ENCODE peak calls at places on chromosomes 4 and X, in five cellular contexts. Q is fibroblast of villous mesenchyme; Y is AG04450; H is ascending aorta; P is CD8-positive, alpha-beta T cell. X is an unnamed sample.
A peak's percentile ranks its signal among the peaks of the same experiment; 100 is the strongest.

GRCh38 chr4:124334119-124334518 is 378.4 kb downstream of the ANKRD50 start:
- DNase-seq in P (no peak), Q (peak; percentile 83), Y (peak; percentile 66), H (no peak), X (no peak)

GRCh38 chrX:23901065-23901464 is 6.7 kb downstream of the APOO start:
- DNase-seq in H (no peak), Q (peak; percentile 81), P (no peak), Y (peak; percentile 23), X (no peak)

GRCh38 chr4:22391548-22391947 is 124.3 kb downstream of the ADGRA3 start:
- DNase-seq in H (no peak), Q (peak; percentile 27), P (no peak), Y (peak; percentile 8), X (no peak)

GRCh38 chr4:98627883-98628282 is 30.5 kb downstream of the TSPAN5 start:
- DNase-seq in H (no peak), P (no peak), Y (peak; percentile 42), Q (peak; percentile 88), X (no peak)

GRCh38 chr4:122588453-122589238 is 32.2 kb downstream of the IL21 start:
- DNase-seq in H (no peak), P (no peak), Y (peak; percentile 45), Q (peak; percentile 70), X (no peak)

GRCh38 chr4:186067757-186068385 is 1.1 kb upstream of the TLR3 start:
- DNase-seq in Q (peak; percentile 45), P (no peak), Y (no peak), H (peak; percentile 78), X (no peak)

GRCh38 chrX:102746134-102746584 is 25.6 kb downstream of the GPRASP3 start:
- DNase-seq in H (no peak), Y (no peak), Q (peak; percentile 11), P (peak; percentile 57), X (peak; percentile 92)

GRCh38 chr4:4899202-4899925 is 39.9 kb downstream of the MSX1 start:
- DNase-seq in Y (no peak), Q (no peak), H (no peak), P (no peak), X (no peak)

GRCh38 chrX:46860536-46860935 is 23.7 kb downstream of the RP2 start:
- DNase-seq in Q (no peak), Y (no peak), H (no peak), P (no peak), X (no peak)

GRCh38 chr4:183011213-183011907 is 87.7 kb upstream of the WWC2 start:
- DNase-seq in H (no peak), Q (peak; percentile 41), Y (peak; percentile 1), P (no peak), X (no peak)

GRCh38 chr4:156556326-156556725 is 415.3 kb downstream of the PDGFC start:
- DNase-seq in Y (no peak), P (no peak), H (no peak), Q (no peak), X (no peak)

GRCh38 chr4:107740950-107741701 is 21.1 kb upstream of the PAPSS1 start:
- DNase-seq in P (no peak), Q (peak; percentile 91), Y (peak; percentile 24), H (peak; percentile 73), X (no peak)

GRCh38 chr4:26206339-26206738 is 114.5 kb upstream of the RBPJ start:
- DNase-seq in Q (peak; percentile 53), P (no peak), H (peak; percentile 66), Y (peak; percentile 76), X (no peak)

GRCh38 chrX:150334100-150334499 is 29.0 kb upstream of the MAMLD1 start:
- DNase-seq in H (no peak), Q (no peak), P (no peak), Y (no peak), X (no peak)

GRCh38 chrX:35374116-35374515 is 424.0 kb upstream of the MAGEB16 start:
- DNase-seq in P (no peak), H (no peak), Q (no peak), Y (no peak), X (no peak)

GRCh38 chr4:175453456-175453855 is 358.6 kb downstream of the GPM6A start:
- DNase-seq in Y (no peak), H (no peak), Q (peak; percentile 80), P (no peak), X (no peak)

GRCh38 chrX:99705696-99706095 is 704.4 kb downstream of the PCDH19 start:
- DNase-seq in Y (no peak), H (no peak), P (no peak), Q (no peak), X (no peak)

GRCh38 chr4:139814285-139815015 is 148.8 kb downstream of the MGST2 start:
- DNase-seq in H (no peak), P (no peak), Y (no peak), Q (peak; percentile 64), X (no peak)

GRCh38 chr4:13548984-13549546 is 4.8 kb upstream of the NKX3-2 start:
- DNase-seq in Y (peak; percentile 57), Q (peak; percentile 82), H (peak; percentile 84), P (peak; percentile 87), X (no peak)

GRCh38 chr4:89006307-89006706 is 50.7 kb downstream of the FAM13A start:
- DNase-seq in Y (no peak), H (no peak), Q (no peak), P (no peak), X (no peak)

GRCh38 chr4:113471141-113471860 is 290.2 kb downstream of the CAMK2D start:
- DNase-seq in P (no peak), Y (no peak), Q (no peak), H (no peak), X (no peak)

GRCh38 chr4:74410741-74411140 is 34.2 kb upstream of the AREG start:
- DNase-seq in Y (no peak), H (no peak), P (no peak), Q (no peak), X (no peak)

GRCh38 chr4:99687120-99687519 is 29.5 kb upstream of the C4orf54 start:
- DNase-seq in P (no peak), Q (no peak), Y (no peak), H (no peak), X (no peak)

GRCh38 chrX:103406256-103406655 is 29.9 kb downstream of the BEX3 start:
- DNase-seq in Q (no peak), P (no peak), Y (no peak), H (no peak), X (no peak)

GRCh38 chrX:115023811-115024210 is 6.4 kb upstream of the IL13RA2 start:
- DNase-seq in Q (no peak), P (no peak), Y (no peak), H (no peak), X (no peak)

GRCh38 chrX:132957211-132958085 is 981 bp downstream of the HS6ST2 start:
- DNase-seq in Q (no peak), P (no peak), Y (no peak), H (no peak), X (no peak)

DNA sequence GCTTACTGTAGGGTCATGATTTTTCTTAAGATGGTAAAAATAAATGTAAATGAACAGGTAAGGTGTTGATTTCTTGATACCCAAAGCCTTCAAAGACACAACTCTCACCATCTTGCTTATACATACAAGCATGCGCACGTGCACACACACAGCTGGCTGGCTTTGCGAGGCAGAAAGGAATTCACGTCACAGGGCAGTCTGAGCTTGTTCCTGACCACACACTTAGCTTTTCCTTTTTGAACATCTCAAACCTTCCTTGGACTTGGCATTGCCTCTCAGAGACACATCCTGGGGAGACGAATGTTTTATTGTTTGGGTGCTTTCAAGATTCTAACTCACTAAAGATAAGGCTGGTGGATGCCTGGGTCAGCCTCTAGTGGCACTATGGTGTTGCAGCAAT is 175.0 kb downstream of the NHS start:
- DNase-seq in P (no peak), H (no peak), Y (no peak), Q (no peak), X (no peak)
- TF ChIP-seq CTCF in P (no peak), H (no peak), Y (no peak), Q (no peak), X (peak; percentile 18)

GRCh38 chr4:17469931-17470674 is 41.8 kb downstream of the QDPR start:
- DNase-seq in Q (no peak), P (no peak), Y (no peak), H (no peak), X (no peak)

GRCh38 chr4:17463606-17464005 is 48.3 kb downstream of the QDPR start:
- DNase-seq in H (no peak), Q (no peak), Y (no peak), P (no peak), X (no peak)

GRCh38 chr4:17468638-17469221 is 43.2 kb downstream of the QDPR start:
- DNase-seq in P (no peak), H (no peak), Q (peak; percentile 57), Y (no peak), X (no peak)
- TF ChIP-seq CTCF in P (no peak), H (peak; percentile 41), Q (peak; percentile 45), Y (peak; percentile 67), X (peak; percentile 82)

GRCh38 chrX:129347291-129347690 is 176.0 kb downstream of the SMARCA1 start:
- DNase-seq in P (no peak), Q (no peak), H (no peak), Y (no peak), X (no peak)
- TF ChIP-seq CTCF in P (no peak), Q (no peak), H (no peak), Y (no peak), X (no peak)

GRCh38 chr4:15162046-15162445 is 159.8 kb downstream of the CPEB2 start:
- DNase-seq in Q (no peak), P (no peak), Y (no peak), H (no peak), X (no peak)

GRCh38 chr4:15164571-15164970 is 162.3 kb downstream of the CPEB2 start:
- DNase-seq in P (no peak), Q (peak; percentile 54), Y (no peak), H (no peak), X (no peak)

GRCh38 chr4:15163284-15163645 is 161.0 kb downstream of the CPEB2 start:
- DNase-seq in Y (no peak), H (no peak), Q (no peak), P (no peak), X (no peak)

GRCh38 chr4:15161439-15161838 is 159.2 kb downstream of the CPEB2 start:
- DNase-seq in Y (no peak), Q (no peak), P (no peak), H (no peak), X (no peak)

DNA sequence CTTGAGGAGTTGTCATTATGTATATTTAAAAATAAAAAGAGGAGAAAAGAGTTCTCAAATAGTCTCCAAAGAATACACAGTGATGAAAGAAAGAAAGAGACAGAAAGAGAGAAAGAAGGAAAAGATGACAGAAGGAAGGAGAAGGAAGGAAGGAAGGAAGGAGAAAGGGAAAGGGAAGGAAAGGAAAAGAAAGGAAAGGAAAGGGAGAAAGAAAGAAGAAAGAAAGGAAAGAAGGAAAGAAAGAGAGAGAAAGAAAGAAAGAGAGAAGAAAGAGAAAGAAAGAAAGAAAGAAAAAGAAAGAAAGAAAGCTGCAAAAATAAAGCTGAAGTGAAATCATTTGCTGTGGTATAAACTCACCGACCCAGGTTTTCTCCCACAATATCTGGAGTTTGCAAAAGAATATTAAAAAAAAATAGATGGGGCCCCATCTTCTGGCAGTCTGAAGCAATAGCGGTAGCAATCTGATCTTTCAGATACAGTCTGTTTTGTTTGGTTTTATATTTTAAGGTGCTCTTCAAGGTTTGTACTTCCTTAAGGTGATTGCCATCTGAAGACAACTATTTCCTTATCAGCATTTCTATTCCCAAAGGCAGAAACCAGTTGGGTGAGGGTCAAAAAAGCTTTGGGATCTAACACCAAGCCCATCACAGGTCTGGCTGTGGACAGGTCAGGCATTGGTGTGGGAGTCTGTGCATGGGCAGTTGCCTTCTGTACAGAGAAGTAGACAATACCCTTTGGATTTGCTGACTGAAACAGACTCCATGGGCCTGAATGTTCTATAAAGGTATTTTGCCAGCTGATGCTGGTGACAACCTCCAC is 160.4 kb downstream of the CPEB2 start:
- DNase-seq in Y (no peak), H (no peak), Q (peak; percentile 44), P (no peak), X (no peak)
- TF ChIP-seq CTCF in Y (peak; percentile 66), H (peak; percentile 11), Q (peak; percentile 43), P (peak; percentile 37), X (peak; percentile 82)

GRCh38 chr4:82363896-82364487 is 9.8 kb downstream of the HNRNPD start:
- DNase-seq in Q (no peak), Y (no peak), H (no peak), P (no peak), X (no peak)
- TF ChIP-seq CTCF in Q (no peak), Y (no peak), H (no peak), P (no peak), X (no peak)

X was measured in chondrocyte.